ENCODE peak calls at places on chromosomes 4 and X, in seven cellular contexts. One of them, this sample, is unnamed.

GRCh38 chr4:54231419-54232150 is 2.5 kb downstream of the PDGFRA start:
- DNase-seq in LHCN-M2: no peak
- DNase-seq in AG09309: no peak
- DNase-seq in ACHN: no peak
- DNase-seq in stimulated activated CD4-positive, alpha-beta T cell treated with anti-CD3 and anti-CD28 coated beads, Interleukin-2, amount 100 ng/mL, for 24 hours: peak; percentile 7
- DNase-seq in NAMALWA: no peak
- DNase-seq in GM20000: peak; percentile 31
- DNase-seq in this sample: no peak

GRCh38 chr4:121706595-121707021 is 9.8 kb upstream of the ANXA5 start:
- DNase-seq in LHCN-M2: peak; percentile 90
- DNase-seq in ACHN: peak; percentile 26
- DNase-seq in GM20000: no peak
- DNase-seq in NAMALWA: no peak
- DNase-seq in AG09309: peak; percentile 77
- DNase-seq in stimulated activated CD4-positive, alpha-beta T cell treated with anti-CD3 and anti-CD28 coated beads, Interleukin-2, amount 100 ng/mL, for 24 hours: peak; percentile 59
- DNase-seq in this sample: no peak

GRCh38 chrX:133454525-133455323 is 39.4 kb upstream of the GPC4 start:
- DNase-seq in ACHN: no peak
- DNase-seq in stimulated activated CD4-positive, alpha-beta T cell treated with anti-CD3 and anti-CD28 coated beads, Interleukin-2, amount 100 ng/mL, for 24 hours: no peak
- DNase-seq in NAMALWA: no peak
- DNase-seq in AG09309: no peak
- DNase-seq in GM20000: no peak
- DNase-seq in LHCN-M2: no peak
- DNase-seq in this sample: no peak

GRCh38 chrX:2901367-2902036 is 27.6 kb downstream of the ARSD start:
- DNase-seq in AG09309: no peak
- DNase-seq in LHCN-M2: no peak
- DNase-seq in NAMALWA: no peak
- DNase-seq in ACHN: no peak
- DNase-seq in GM20000: no peak
- DNase-seq in stimulated activated CD4-positive, alpha-beta T cell treated with anti-CD3 and anti-CD28 coated beads, Interleukin-2, amount 100 ng/mL, for 24 hours: no peak
- DNase-seq in this sample: no peak

GRCh38 chr4:186826866-186827541 is 103.3 kb upstream of the FAT1 start:
- DNase-seq in ACHN: no peak
- DNase-seq in GM20000: no peak
- DNase-seq in LHCN-M2: no peak
- DNase-seq in AG09309: no peak
- DNase-seq in NAMALWA: no peak
- DNase-seq in stimulated activated CD4-positive, alpha-beta T cell treated with anti-CD3 and anti-CD28 coated beads, Interleukin-2, amount 100 ng/mL, for 24 hours: no peak
- DNase-seq in this sample: no peak

GRCh38 chr4:140136509-140136908 is 17.5 kb downstream of the MAML3 start:
- DNase-seq in NAMALWA: no peak
- DNase-seq in stimulated activated CD4-positive, alpha-beta T cell treated with anti-CD3 and anti-CD28 coated beads, Interleukin-2, amount 100 ng/mL, for 24 hours: no peak
- DNase-seq in ACHN: no peak
- DNase-seq in AG09309: no peak
- DNase-seq in LHCN-M2: peak; percentile 41
- DNase-seq in GM20000: no peak
- DNase-seq in this sample: no peak

GRCh38 chrX:133415276-133416105 is at the start of gene GPC4:
- DNase-seq in AG09309: no peak
- DNase-seq in GM20000: peak; percentile 12
- DNase-seq in NAMALWA: no peak
- DNase-seq in stimulated activated CD4-positive, alpha-beta T cell treated with anti-CD3 and anti-CD28 coated beads, Interleukin-2, amount 100 ng/mL, for 24 hours: peak; percentile 3
- DNase-seq in LHCN-M2: peak; percentile 5
- DNase-seq in ACHN: peak; percentile 33
- DNase-seq in this sample: peak; percentile 4

GRCh38 chrX:20585782-20586181 is 319.1 kb upstream of the RPS6KA3 start:
- DNase-seq in NAMALWA: no peak
- DNase-seq in AG09309: no peak
- DNase-seq in stimulated activated CD4-positive, alpha-beta T cell treated with anti-CD3 and anti-CD28 coated beads, Interleukin-2, amount 100 ng/mL, for 24 hours: no peak
- DNase-seq in ACHN: no peak
- DNase-seq in GM20000: no peak
- DNase-seq in LHCN-M2: no peak
- DNase-seq in this sample: no peak

GRCh38 chrX:24117288-24117687 is 32.2 kb upstream of the ZFX start:
- DNase-seq in AG09309: peak; percentile 57
- DNase-seq in NAMALWA: no peak
- DNase-seq in LHCN-M2: peak; percentile 55
- DNase-seq in GM20000: no peak
- DNase-seq in stimulated activated CD4-positive, alpha-beta T cell treated with anti-CD3 and anti-CD28 coated beads, Interleukin-2, amount 100 ng/mL, for 24 hours: no peak
- DNase-seq in ACHN: no peak
- DNase-seq in this sample: no peak

GRCh38 chr4:84948056-84948455 is 18.4 kb downstream of the WDFY3 start:
- DNase-seq in LHCN-M2: no peak
- DNase-seq in AG09309: no peak
- DNase-seq in stimulated activated CD4-positive, alpha-beta T cell treated with anti-CD3 and anti-CD28 coated beads, Interleukin-2, amount 100 ng/mL, for 24 hours: no peak
- DNase-seq in NAMALWA: no peak
- DNase-seq in ACHN: no peak
- DNase-seq in GM20000: no peak
- DNase-seq in this sample: no peak

GRCh38 chr4:71604785-71605184 is 179.1 kb downstream of the GC start:
- DNase-seq in stimulated activated CD4-positive, alpha-beta T cell treated with anti-CD3 and anti-CD28 coated beads, Interleukin-2, amount 100 ng/mL, for 24 hours: no peak
- DNase-seq in GM20000: peak; percentile 11
- DNase-seq in AG09309: no peak
- DNase-seq in ACHN: no peak
- DNase-seq in NAMALWA: no peak
- DNase-seq in LHCN-M2: no peak
- DNase-seq in this sample: no peak

GRCh38 chrX:12447448-12448154 is 309.3 kb downstream of the FRMPD4 start:
- DNase-seq in LHCN-M2: peak; percentile 86
- DNase-seq in AG09309: peak; percentile 85
- DNase-seq in GM20000: no peak
- DNase-seq in NAMALWA: no peak
- DNase-seq in stimulated activated CD4-positive, alpha-beta T cell treated with anti-CD3 and anti-CD28 coated beads, Interleukin-2, amount 100 ng/mL, for 24 hours: no peak
- DNase-seq in ACHN: no peak
- DNase-seq in this sample: no peak

GRCh38 chr4:108237693-108238092 is 69.0 kb upstream of the LEF1 start:
- DNase-seq in LHCN-M2: no peak
- DNase-seq in NAMALWA: no peak
- DNase-seq in stimulated activated CD4-positive, alpha-beta T cell treated with anti-CD3 and anti-CD28 coated beads, Interleukin-2, amount 100 ng/mL, for 24 hours: no peak
- DNase-seq in AG09309: no peak
- DNase-seq in GM20000: no peak
- DNase-seq in ACHN: no peak
- DNase-seq in this sample: no peak

GRCh38 chr4:85784348-85784747 is 309.4 kb downstream of the ARHGAP24 start:
- DNase-seq in ACHN: no peak
- DNase-seq in AG09309: no peak
- DNase-seq in GM20000: no peak
- DNase-seq in LHCN-M2: no peak
- DNase-seq in NAMALWA: no peak
- DNase-seq in stimulated activated CD4-positive, alpha-beta T cell treated with anti-CD3 and anti-CD28 coated beads, Interleukin-2, amount 100 ng/mL, for 24 hours: no peak
- DNase-seq in this sample: no peak

GRCh38 chr4:128583753-128584712 is 225.5 kb upstream of the JADE1 start:
- DNase-seq in ACHN: no peak
- DNase-seq in NAMALWA: no peak
- DNase-seq in stimulated activated CD4-positive, alpha-beta T cell treated with anti-CD3 and anti-CD28 coated beads, Interleukin-2, amount 100 ng/mL, for 24 hours: no peak
- DNase-seq in GM20000: no peak
- DNase-seq in LHCN-M2: peak; percentile 85
- DNase-seq in AG09309: no peak
- DNase-seq in this sample: no peak

GRCh38 chr4:168139336-168139735 is 47.0 kb downstream of the ANXA10 start:
- DNase-seq in stimulated activated CD4-positive, alpha-beta T cell treated with anti-CD3 and anti-CD28 coated beads, Interleukin-2, amount 100 ng/mL, for 24 hours: no peak
- DNase-seq in GM20000: no peak
- DNase-seq in ACHN: no peak
- DNase-seq in AG09309: no peak
- DNase-seq in NAMALWA: no peak
- DNase-seq in LHCN-M2: peak; percentile 34
- DNase-seq in this sample: no peak

GRCh38 chr4:107740950-107741701 is 21.1 kb upstream of the PAPSS1 start:
- DNase-seq in ACHN: no peak
- DNase-seq in NAMALWA: no peak
- DNase-seq in stimulated activated CD4-positive, alpha-beta T cell treated with anti-CD3 and anti-CD28 coated beads, Interleukin-2, amount 100 ng/mL, for 24 hours: no peak
- DNase-seq in GM20000: no peak
- DNase-seq in LHCN-M2: peak; percentile 84
- DNase-seq in AG09309: peak; percentile 61
- DNase-seq in this sample: no peak

GRCh38 chrX:1555370-1555769 is 18.4 kb upstream of the P2RY8 start:
- DNase-seq in AG09309: no peak
- DNase-seq in NAMALWA: no peak
- DNase-seq in LHCN-M2: no peak
- DNase-seq in GM20000: no peak
- DNase-seq in ACHN: no peak
- DNase-seq in stimulated activated CD4-positive, alpha-beta T cell treated with anti-CD3 and anti-CD28 coated beads, Interleukin-2, amount 100 ng/mL, for 24 hours: no peak
- DNase-seq in this sample: no peak

GRCh38 chr4:7021355-7021754 is 21.8 kb upstream of the TADA2B start:
- DNase-seq in stimulated activated CD4-positive, alpha-beta T cell treated with anti-CD3 and anti-CD28 coated beads, Interleukin-2, amount 100 ng/mL, for 24 hours: no peak
- DNase-seq in LHCN-M2: no peak
- DNase-seq in NAMALWA: no peak
- DNase-seq in ACHN: no peak
- DNase-seq in GM20000: no peak
- DNase-seq in AG09309: no peak
- DNase-seq in this sample: no peak

GRCh38 chr4:153432971-153433752 is 33.0 kb upstream of the TMEM131L start:
- DNase-seq in AG09309: peak; percentile 87
- DNase-seq in GM20000: peak; percentile 80
- DNase-seq in LHCN-M2: peak; percentile 79
- DNase-seq in stimulated activated CD4-positive, alpha-beta T cell treated with anti-CD3 and anti-CD28 coated beads, Interleukin-2, amount 100 ng/mL, for 24 hours: peak; percentile 68
- DNase-seq in ACHN: peak; percentile 49
- DNase-seq in NAMALWA: peak; percentile 97
- DNase-seq in this sample: peak; percentile 38

GRCh38 chr4:165974647-165975335 is 101.8 kb downstream of the TLL1 start:
- DNase-seq in AG09309: no peak
- DNase-seq in NAMALWA: no peak
- DNase-seq in ACHN: no peak
- DNase-seq in LHCN-M2: no peak
- DNase-seq in GM20000: no peak
- DNase-seq in stimulated activated CD4-positive, alpha-beta T cell treated with anti-CD3 and anti-CD28 coated beads, Interleukin-2, amount 100 ng/mL, for 24 hours: no peak
- DNase-seq in this sample: no peak

GRCh38 chrX:148958896-148959295 is 458.5 kb downstream of the AFF2 start:
- DNase-seq in AG09309: no peak
- DNase-seq in GM20000: no peak
- DNase-seq in LHCN-M2: peak; percentile 91
- DNase-seq in stimulated activated CD4-positive, alpha-beta T cell treated with anti-CD3 and anti-CD28 coated beads, Interleukin-2, amount 100 ng/mL, for 24 hours: no peak
- DNase-seq in ACHN: no peak
- DNase-seq in NAMALWA: no peak
- DNase-seq in this sample: no peak

GRCh38 chr4:162732871-162733270 is 433.8 kb downstream of the NAF1 start:
- DNase-seq in AG09309: no peak
- DNase-seq in LHCN-M2: no peak
- DNase-seq in GM20000: no peak
- DNase-seq in stimulated activated CD4-positive, alpha-beta T cell treated with anti-CD3 and anti-CD28 coated beads, Interleukin-2, amount 100 ng/mL, for 24 hours: no peak
- DNase-seq in NAMALWA: no peak
- DNase-seq in ACHN: no peak
- DNase-seq in this sample: no peak

GRCh38 chr4:67533112-67533511 is 12.2 kb downstream of the CENPC start:
- DNase-seq in ACHN: no peak
- DNase-seq in NAMALWA: no peak
- DNase-seq in LHCN-M2: no peak
- DNase-seq in AG09309: no peak
- DNase-seq in stimulated activated CD4-positive, alpha-beta T cell treated with anti-CD3 and anti-CD28 coated beads, Interleukin-2, amount 100 ng/mL, for 24 hours: no peak
- DNase-seq in GM20000: no peak
- DNase-seq in this sample: no peak

GRCh38 chrX:47637546-47638195 is 7.9 kb upstream of the CFP start:
- DNase-seq in ACHN: no peak
- DNase-seq in NAMALWA: no peak
- DNase-seq in AG09309: no peak
- DNase-seq in GM20000: peak; percentile 74
- DNase-seq in LHCN-M2: no peak
- DNase-seq in stimulated activated CD4-positive, alpha-beta T cell treated with anti-CD3 and anti-CD28 coated beads, Interleukin-2, amount 100 ng/mL, for 24 hours: peak; percentile 53
- DNase-seq in this sample: peak; percentile 78

GRCh38 chr4:145679520-145679919 is 426 bp upstream of the C4orf51 start:
- DNase-seq in LHCN-M2: peak; percentile 96
- DNase-seq in GM20000: no peak
- DNase-seq in ACHN: peak; percentile 60
- DNase-seq in NAMALWA: no peak
- DNase-seq in AG09309: peak; percentile 53
- DNase-seq in stimulated activated CD4-positive, alpha-beta T cell treated with anti-CD3 and anti-CD28 coated beads, Interleukin-2, amount 100 ng/mL, for 24 hours: no peak
- DNase-seq in this sample: no peak

This sample was measured in head of caudate nucleus.